ENCODE peak calls at places on chromosomes 3 and 15, in five cellular contexts. J is mesendoderm; U is CD4-positive, alpha-beta memory T cell; P is MM.1S; S is A549. R is an unnamed sample. For H3K4me1, the result is how much of the 10 kb centered on the place peaks cover.

GRCh38 chr15:35603298-35603697 is 57.3 kb upstream of the DPH6 start:
- DNase-seq in J (no peak), U (no peak), P (no peak), S (no peak), R (no peak)

GRCh38 chr3:55244247-55244646 is 242.9 kb downstream of the WNT5A start:
- DNase-seq in J (no peak), U (no peak), P (no peak), S (no peak), R (peak)

GRCh38 chr3:36631549-36631948 is 132.8 kb downstream of the DCLK3 start:
- DNase-seq in J (peak), U (no peak), P (no peak), S (no peak), R (no peak)

GRCh38 chr3:38001456-38002081 is 11.0 kb downstream of the VILL start:
- DNase-seq in J (peak), U (no peak), P (no peak), S (no peak), R (peak)

GRCh38 chr15:92343869-92344643 is 49.6 kb upstream of the ST8SIA2 start:
- DNase-seq in J (peak), U (no peak), P (no peak), S (no peak), R (no peak)

GRCh38 chr3:128369106-128369708 is 97.5 kb downstream of the DNAJB8 start:
- DNase-seq in J (no peak), U (no peak), P (no peak), S (no peak), R (no peak)

GRCh38 chr3:124986153-124987143 is 51.9 kb upstream of the MUC13 start:
- DNase-seq in J (peak), U (no peak), P (no peak), S (peak), R (no peak)

GRCh38 chr15:67685008-67685599 is 140.2 kb upstream of the SKOR1 start:
- DNase-seq in J (peak), U (peak), P (peak), S (peak), R (no peak)

GRCh38 chr3:73508330-73508954 is 116.3 kb downstream of the PDZRN3 start:
- DNase-seq in J (peak), U (no peak), P (peak), S (peak), R (peak)

GRCh38 chr3:87206070-87206469 is 21.0 kb upstream of the CHMP2B start:
- DNase-seq in J (no peak), U (no peak), P (no peak), S (peak), R (no peak)

DNA sequence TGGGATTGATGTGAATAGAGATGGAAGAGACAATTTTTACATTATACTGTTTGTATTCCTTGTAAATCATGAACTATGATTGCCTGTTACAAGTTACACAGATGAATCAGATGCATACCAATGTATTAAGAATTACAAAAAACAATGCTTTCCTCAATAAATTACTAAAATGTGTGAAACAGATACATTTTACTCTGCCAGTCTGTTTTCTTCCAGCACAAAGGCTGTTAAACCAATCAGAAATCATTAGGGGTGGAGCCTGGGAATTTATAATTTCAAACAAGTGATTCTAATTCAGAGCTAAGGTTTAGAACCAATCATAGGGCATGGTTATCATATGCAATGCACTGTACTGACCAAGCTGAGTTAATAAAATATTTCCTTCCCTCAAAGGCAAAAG is 21.8 kb upstream of the ANKRD28 start:
- DNase-seq in J (no peak), U (no peak), P (no peak), S (no peak), R (no peak)
- H3K4me1 ChIP-seq in J (under half), U (half or more), P (under half), S (under half), R (under half)

DNA sequence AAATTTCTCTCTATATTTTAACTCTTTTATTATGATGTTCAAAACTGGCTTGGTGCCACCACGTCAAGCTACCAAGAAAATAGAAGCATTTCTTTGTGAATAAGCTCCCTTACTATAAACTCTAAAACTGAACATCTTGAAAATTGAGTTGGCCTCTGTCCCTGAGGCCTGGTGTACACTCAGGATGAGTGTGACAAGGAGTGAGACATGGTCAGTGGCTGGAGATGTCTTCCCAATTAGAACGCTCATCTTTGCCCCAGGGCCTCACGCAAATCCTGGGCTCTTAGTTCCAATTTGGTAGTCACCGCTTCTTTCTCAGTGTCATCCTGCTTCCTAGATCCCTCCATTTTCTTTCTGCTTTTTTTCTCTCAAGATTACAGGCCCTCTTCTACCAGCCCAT is 26.2 kb downstream of the SLC2A2 start:
- DNase-seq in J (no peak), U (no peak), P (no peak), S (no peak), R (no peak)
- H3K4me1 ChIP-seq in J (under half), U (under half), P (under half), S (half or more), R (half or more)

DNA sequence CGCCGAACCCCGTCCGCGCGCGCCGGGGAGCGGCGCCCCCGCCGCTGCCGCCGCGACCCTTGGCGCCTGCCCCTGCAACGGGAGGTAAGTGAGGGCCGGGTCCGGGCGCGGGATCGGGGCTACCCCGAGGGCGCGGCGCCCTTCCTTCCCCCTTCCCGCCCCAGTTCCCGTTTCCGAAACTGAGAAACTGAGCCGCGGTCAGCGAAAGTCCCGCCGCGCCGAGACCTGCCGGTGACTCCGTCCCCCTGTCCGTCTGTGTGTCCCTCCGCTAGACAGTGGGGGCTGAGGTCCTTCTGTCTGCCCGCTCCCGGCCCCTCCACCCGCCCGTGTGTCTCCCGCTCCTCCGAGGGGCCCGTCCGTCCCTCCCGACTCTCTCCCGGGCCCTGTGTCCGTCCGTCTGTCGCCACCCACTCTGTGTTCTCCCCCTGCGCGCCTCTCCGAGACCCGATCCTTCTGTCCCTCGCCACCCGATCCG is 373 bp downstream of the PRKCD start:
- DNase-seq in J (no peak), U (no peak), P (peak), S (no peak), R (no peak)
- H3K4me1 ChIP-seq in J (under half), U (under half), P (under half), S (under half), R (under half)

GRCh38 chr3:126542340-126543241 is 16.1 kb downstream of the C3orf22 start:
- DNase-seq in J (no peak), U (no peak), P (no peak), S (no peak), R (peak)

GRCh38 chr3:126541628-126542339 is 16.9 kb downstream of the C3orf22 start:
- DNase-seq in J (no peak), U (no peak), P (no peak), S (no peak), R (no peak)

GRCh38 chr3:126539558-126540250 is 15.7 kb downstream of the CHST13 start:
- DNase-seq in J (no peak), U (no peak), P (no peak), S (no peak), R (no peak)

GRCh38 chr3:126540342-126540849 is 16.4 kb downstream of the CHST13 start:
- DNase-seq in J (no peak), U (no peak), P (no peak), S (peak), R (no peak)

GRCh38 chr3:126540946-126541627 is 17.1 kb downstream of the CHST13 start:
- DNase-seq in J (no peak), U (no peak), P (no peak), S (no peak), R (peak)
- H3K4me1 ChIP-seq in J (under half), U (under half), P (under half), S (under half), R (under half)

DNA sequence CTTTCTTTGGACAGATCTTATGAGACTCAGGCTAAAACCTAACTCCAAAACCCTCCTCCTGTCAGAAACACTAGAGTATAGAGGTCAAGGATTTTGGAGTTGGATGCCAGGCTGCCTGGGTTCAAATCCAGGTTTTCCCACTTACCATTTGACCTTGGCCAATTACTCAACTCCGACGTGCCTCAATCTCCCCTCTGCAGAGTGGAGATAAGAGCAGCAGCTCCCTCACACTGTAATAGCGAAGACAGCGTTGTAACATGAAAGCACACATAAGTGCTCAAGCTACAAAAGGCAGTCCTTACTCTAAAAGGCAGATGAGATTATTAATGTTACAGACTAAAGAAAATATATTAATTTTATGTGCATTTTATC is 90.1 kb downstream of the IGF2BP2 start:
- DNase-seq in J (no peak), U (no peak), P (no peak), S (no peak), R (no peak)
- H3K4me1 ChIP-seq in J (under half), U (under half), P (under half), S (under half), R (under half)

DNA sequence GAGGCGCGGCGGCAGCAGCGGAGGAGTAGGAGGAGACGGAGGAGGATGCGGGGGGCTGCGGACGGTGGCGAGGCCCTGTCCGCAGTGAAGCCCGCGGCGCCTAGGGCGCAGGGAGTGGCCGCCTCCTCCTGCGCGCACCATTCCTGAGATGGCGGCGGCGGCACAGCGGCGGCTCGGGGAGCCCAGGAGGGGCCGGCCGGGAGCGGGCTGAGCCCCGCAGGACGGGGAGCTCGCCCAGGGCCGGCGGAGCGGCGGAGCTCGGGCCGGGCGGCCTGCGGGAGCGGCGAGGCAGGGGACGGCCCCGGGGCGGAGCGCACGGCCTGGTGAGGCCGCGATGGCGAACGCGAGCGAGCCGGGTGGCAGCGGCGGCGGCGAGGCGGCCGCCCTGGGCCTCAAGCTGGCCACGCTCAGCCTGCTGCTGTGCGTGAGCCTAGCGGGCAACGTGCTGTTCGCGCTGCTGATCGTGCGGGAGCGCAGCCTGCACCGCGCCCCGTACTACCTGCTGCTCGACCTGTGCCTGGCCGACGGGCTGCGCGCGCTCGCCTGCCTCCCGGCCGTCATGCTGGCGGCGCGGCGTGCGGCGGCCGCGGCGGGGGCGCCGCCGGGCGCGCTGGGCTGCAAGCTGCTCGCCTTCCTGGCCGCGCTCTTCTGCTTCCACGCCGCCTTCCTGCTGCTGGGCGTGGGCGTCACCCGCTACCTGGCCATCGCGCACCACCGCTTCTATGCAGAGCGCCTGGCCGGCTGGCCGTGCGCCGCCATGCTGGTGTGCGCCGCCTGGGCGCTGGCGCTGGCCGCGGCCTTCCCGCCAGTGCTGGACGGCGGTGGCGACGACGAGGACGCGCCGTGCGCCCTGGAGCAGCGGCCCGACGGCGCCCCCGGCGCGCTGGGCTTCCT is at the start of gene GPR27:
- DNase-seq in J (peak), U (peak), P (no peak), S (peak), R (peak)
- H3K4me1 ChIP-seq in J (under half), U (under half), P (under half), S (under half), R (under half)

R was measured in pancreas.